ENCODE peak calls at places on chromosomes 2 and 18, in seven cellular contexts. Y, H, K, Z, M, C and I are unnamed samples.

GRCh38 chr2:177242136-177242987 is 22.2 kb downstream of the NFE2L2 start:
- DNase-seq in H (no peak), K (no peak), C (no peak), Z (no peak), M (peak), Y (peak), I (no peak)

GRCh38 chr2:225464346-225465025 is 65.0 kb downstream of the NYAP2 start:
- DNase-seq in Y (no peak), C (no peak), Z (no peak), M (no peak), H (no peak), K (no peak), I (no peak)

GRCh38 chr18:76429262-76430126 is 65.5 kb downstream of the ZNF516 start:
- DNase-seq in C (no peak), H (no peak), Z (no peak), M (no peak), Y (no peak), K (no peak), I (no peak)

GRCh38 chr18:11987527-11987926 is 6.2 kb downstream of the IMPA2 start:
- DNase-seq in C (no peak), K (no peak), M (peak), H (no peak), Z (no peak), Y (no peak), I (no peak)

GRCh38 chr2:109471656-109472055 is 142.1 kb downstream of the SEPTIN10 start:
- DNase-seq in M (no peak), Z (no peak), C (no peak), H (no peak), K (no peak), Y (no peak), I (no peak)

GRCh38 chr2:212958757-212959295 is 192.6 kb downstream of the IKZF2 start:
- DNase-seq in M (peak), Y (peak), H (no peak), Z (no peak), C (no peak), K (no peak), I (no peak)

GRCh38 chr2:10350666-10351215 is 48.0 kb downstream of the HPCAL1 start:
- DNase-seq in Y (no peak), M (no peak), H (no peak), K (no peak), C (no peak), Z (no peak), I (no peak)

GRCh38 chr18:9329471-9329870 is 5.1 kb upstream of the TWSG1 start:
- DNase-seq in Z (no peak), M (no peak), K (no peak), C (no peak), H (no peak), Y (peak), I (no peak)

GRCh38 chr2:41136966-41137494 is 685.1 kb upstream of the SLC8A1 start:
- DNase-seq in C (no peak), Z (no peak), K (no peak), M (peak), H (no peak), Y (no peak), I (no peak)

GRCh38 chr2:144523606-144524131 is 3.8 kb upstream of the ZEB2 start:
- DNase-seq in M (no peak), H (peak), C (no peak), K (no peak), Z (no peak), Y (no peak), I (no peak)

GRCh38 chr2:172556284-172557033 is 569 bp downstream of the PDK1 start:
- DNase-seq in C (peak), Z (peak), H (peak), Y (peak), K (peak), M (peak), I (no peak)